ENCODE peak calls at places on chromosomes 13 and 19, in six cellular contexts. C is tibial nerve, F is heart right ventricle, R is thoracic aorta, N is neural crest cell, S is cardiac fibroblast. D is an unnamed sample.

GRCh38 chr13:68081051-68081450 is 850.9 kb upstream of the PCDH9 start:
- DNase-seq in C (no peak), F (no peak), R (no peak), N (no peak), S (no peak), D (no peak)

GRCh38 chr19:53183146-53183545 is 10.0 kb downstream of the ZNF665 start:
- DNase-seq in C (no peak), F (no peak), R (no peak), N (no peak), S (peak), D (no peak)

GRCh38 chr13:100280681-100281080 is 191.8 kb downstream of the PCCA start:
- DNase-seq in C (no peak), F (no peak), R (no peak), N (no peak), S (peak), D (no peak)

GRCh38 chr13:99953138-99953755 is 18.3 kb downstream of the ZIC5 start:
- DNase-seq in C (no peak), F (no peak), R (no peak), N (no peak), S (no peak), D (no peak)

GRCh38 chr13:40116008-40116407 is 460.5 kb downstream of the COG6 start:
- DNase-seq in C (no peak), F (no peak), R (no peak), N (no peak), S (peak), D (no peak)

GRCh38 chr19:13834308-13834790 is 39.1 kb downstream of the ZSWIM4 start:
- DNase-seq in C (no peak), F (no peak), R (no peak), N (no peak), S (peak), D (no peak)

GRCh38 chr13:31485183-31485582 is 254.1 kb upstream of the RXFP2 start:
- DNase-seq in C (no peak), F (no peak), R (no peak), N (no peak), S (peak), D (no peak)

GRCh38 chr13:77239312-77239711 is 87.6 kb downstream of the MYCBP2 start:
- DNase-seq in C (no peak), F (no peak), R (no peak), N (no peak), S (peak), D (no peak)

GRCh38 chr19:40661616-40662015 is 28.8 kb downstream of the NUMBL start:
- DNase-seq in C (no peak), F (no peak), R (no peak), N (no peak), S (no peak), D (no peak)

GRCh38 chr19:17687857-17688784 is at the start of gene UNC13A:
- DNase-seq in C (no peak), F (peak), R (no peak), N (peak), S (peak), D (no peak)

GRCh38 chr13:101880581-101880980 is 428.1 kb downstream of the ITGBL1 start:
- DNase-seq in C (no peak), F (no peak), R (no peak), N (no peak), S (no peak), D (no peak)

GRCh38 chr19:45115809-45116615 is 23.0 kb downstream of the PPP1R37 start:
- DNase-seq in C (no peak), F (no peak), R (no peak), N (no peak), S (no peak), D (no peak)

GRCh38 chr19:30065680-30066606 is 123.9 kb downstream of the URI1 start:
- DNase-seq in C (no peak), F (no peak), R (no peak), N (no peak), S (no peak), D (no peak)

GRCh38 chr19:42129399-42130253 is 2.6 kb downstream of the POU2F2 start:
- DNase-seq in C (no peak), F (peak), R (no peak), N (no peak), S (peak), D (no peak)

GRCh38 chr13:26695891-26696311 is 64.7 kb downstream of the GPR12 start:
- DNase-seq in C (no peak), F (no peak), R (no peak), N (no peak), S (no peak), D (no peak)

GRCh38 chr19:40740747-40741146 is 9.5 kb downstream of the ACTMAP start:
- DNase-seq in C (peak), F (no peak), R (peak), N (no peak), S (no peak), D (peak)

GRCh38 chr19:46907880-46908279 is 47.1 kb downstream of the ARHGAP35 start:
- DNase-seq in C (no peak), F (no peak), R (no peak), N (no peak), S (no peak), D (no peak)

GRCh38 chr13:112859817-112860190 is 109.2 kb upstream of the MCF2L start:
- DNase-seq in C (no peak), F (no peak), R (no peak), N (no peak), S (peak), D (no peak)

GRCh38 chr19:47663911-47664771 is 49.1 kb upstream of the EHD2 start:
- DNase-seq in C (peak), F (no peak), R (peak), N (no peak), S (peak), D (peak)

GRCh38 chr19:14512420-14512961 is 5.7 kb downstream of the DNAJB1 start:
- DNase-seq in C (no peak), F (no peak), R (no peak), N (no peak), S (no peak), D (no peak)

GRCh38 chr13:102233566-102234208 is 168.2 kb downstream of the FGF14 start:
- DNase-seq in C (no peak), F (no peak), R (no peak), N (no peak), S (peak), D (no peak)

GRCh38 chr13:39376088-39376487 is 226.9 kb downstream of the LHFPL6 start:
- DNase-seq in C (no peak), F (no peak), R (no peak), N (no peak), S (no peak), D (no peak)

GRCh38 chr19:55262359-55262758 is 3.5 kb upstream of the PPP6R1 start:
- DNase-seq in C (no peak), F (no peak), R (no peak), N (no peak), S (no peak), D (no peak)

GRCh38 chr13:25541434-25542123 is 169.8 kb downstream of the ATP8A2 start:
- DNase-seq in C (no peak), F (no peak), R (no peak), N (no peak), S (no peak), D (no peak)

GRCh38 chr13:21608961-21609360 is 5.0 kb upstream of the MICU2 start:
- DNase-seq in C (no peak), F (no peak), R (no peak), N (no peak), S (peak), D (no peak)

GRCh38 chr13:28322256-28322895 is 172.6 kb downstream of the FLT1 start:
- DNase-seq in C (no peak), F (no peak), R (no peak), N (no peak), S (no peak), D (no peak)

GRCh38 chr19:40603071-40603718 is 2.0 kb downstream of the LTBP4 start:
- DNase-seq in C (no peak), F (no peak), R (no peak), N (no peak), S (peak), D (no peak)

GRCh38 chr19:44720945-44721344 is 22.0 kb downstream of the CEACAM16 start:
- DNase-seq in C (no peak), F (no peak), R (no peak), N (no peak), S (no peak), D (no peak)

GRCh38 chr13:31982540-31982939 is 49.0 kb upstream of the FRY start:
- DNase-seq in C (peak), F (peak), R (peak), N (no peak), S (peak), D (peak)

GRCh38 chr19:47027586-47028371 is 8.1 kb downstream of the NPAS1 start:
- DNase-seq in C (no peak), F (no peak), R (no peak), N (no peak), S (no peak), D (no peak)

GRCh38 chr19:781800-782194 is 15.5 kb upstream of the PTBP1 start:
- DNase-seq in C (no peak), F (no peak), R (no peak), N (no peak), S (no peak), D (no peak)

GRCh38 chr19:780935-781334 is 16.3 kb upstream of the PTBP1 start:
- DNase-seq in C (no peak), F (no peak), R (no peak), N (no peak), S (no peak), D (no peak)

GRCh38 chr19:784541-784940 is 12.7 kb upstream of the PTBP1 start:
- DNase-seq in C (no peak), F (no peak), R (no peak), N (no peak), S (no peak), D (no peak)

GRCh38 chr19:778910-779653 is 18.2 kb upstream of the PTBP1 start:
- DNase-seq in C (peak), F (no peak), R (no peak), N (no peak), S (peak), D (peak)

GRCh38 chr19:782195-783043 is 14.8 kb upstream of the PTBP1 start:
- DNase-seq in C (no peak), F (no peak), R (no peak), N (no peak), S (peak), D (no peak)
- TF ChIP-seq CTCF in C (no peak), F (no peak), R (no peak), N (no peak), S (no peak), D (no peak)

GRCh38 chr19:31545766-31546165 is 196.5 kb upstream of the TSHZ3 start:
- DNase-seq in C (no peak), F (no peak), R (no peak), N (no peak), S (no peak), D (no peak)

GRCh38 chr19:31546561-31546960 is 197.3 kb upstream of the TSHZ3 start:
- DNase-seq in C (no peak), F (no peak), R (no peak), N (no peak), S (no peak), D (no peak)

GRCh38 chr19:31553112-31553843 is 204.0 kb upstream of the TSHZ3 start:
- DNase-seq in C (peak), F (no peak), R (no peak), N (no peak), S (peak), D (no peak)

GRCh38 chr19:31553844-31554215 is 204.6 kb upstream of the TSHZ3 start:
- DNase-seq in C (peak), F (no peak), R (no peak), N (no peak), S (no peak), D (no peak)

GRCh38 chr19:31548941-31549340 is 199.7 kb upstream of the TSHZ3 start:
- DNase-seq in C (no peak), F (peak), R (no peak), N (no peak), S (peak), D (peak)
- TF ChIP-seq CTCF in C (no peak), F (peak), R (no peak), N (peak), S (peak), D (peak)

DNA sequence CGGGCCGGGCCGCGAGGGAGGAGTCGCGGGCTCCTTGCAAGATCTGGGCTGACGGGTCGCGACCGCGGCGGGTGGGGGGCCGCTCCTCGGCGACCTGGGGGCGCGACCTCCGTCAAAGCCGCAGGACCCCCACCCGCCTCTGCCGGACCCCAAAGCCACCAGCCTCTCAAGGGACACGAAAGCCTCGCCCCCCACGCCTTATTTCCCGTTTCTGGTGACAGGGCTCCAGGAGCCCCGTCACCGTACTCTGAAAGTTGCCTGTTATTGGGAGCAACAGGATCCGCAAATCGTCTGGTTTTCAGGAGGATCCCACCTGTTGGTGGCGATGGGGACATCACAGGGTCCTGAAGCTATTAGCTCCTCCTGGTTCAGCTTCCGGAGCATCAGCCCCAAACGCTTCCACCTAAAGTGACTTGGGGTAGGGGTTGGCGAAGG is 531 bp downstream of the MAU2 start:
- DNase-seq in C (no peak), F (no peak), R (no peak), N (no peak), S (no peak), D (no peak)
- TF ChIP-seq CTCF in C (no peak), F (no peak), R (no peak), N (no peak), S (no peak), D (no peak)

DNA sequence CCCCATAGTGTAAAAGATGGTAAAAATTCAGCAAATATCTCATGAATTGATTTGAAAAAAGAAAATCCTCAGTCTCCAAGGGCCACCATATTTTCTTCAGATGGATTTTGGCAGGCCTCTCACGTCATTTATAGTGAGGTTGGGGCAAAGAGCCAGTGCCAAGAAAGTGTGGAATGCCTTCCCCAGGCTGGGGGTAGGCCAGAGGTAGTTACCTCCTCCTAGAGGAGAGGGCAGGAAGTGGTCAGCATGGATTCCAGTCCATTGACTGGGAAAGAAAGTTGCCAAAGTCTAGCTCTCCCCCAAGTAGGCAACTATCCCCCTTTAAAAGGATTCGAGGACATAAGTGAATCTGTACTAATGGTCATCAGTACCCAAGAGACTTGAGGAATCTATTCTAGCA is 68.4 kb upstream of the KCTD4 start:
- DNase-seq in C (no peak), F (no peak), R (no peak), N (no peak), S (peak), D (no peak)
- TF ChIP-seq CTCF in C (no peak), F (no peak), R (no peak), N (no peak), S (no peak), D (no peak)

GRCh38 chr13:33381906-33382305 is 96.4 kb upstream of the STARD13 start:
- DNase-seq in C (no peak), F (no peak), R (no peak), N (no peak), S (no peak), D (no peak)

GRCh38 chr13:33380487-33381079 is 95.0 kb upstream of the STARD13 start:
- DNase-seq in C (no peak), F (no peak), R (no peak), N (no peak), S (no peak), D (no peak)

GRCh38 chr13:33376212-33376611 is 90.7 kb upstream of the STARD13 start:
- DNase-seq in C (no peak), F (no peak), R (no peak), N (no peak), S (no peak), D (no peak)

GRCh38 chr13:33377825-33378224 is 92.3 kb upstream of the STARD13 start:
- DNase-seq in C (no peak), F (no peak), R (no peak), N (no peak), S (no peak), D (no peak)

DNA sequence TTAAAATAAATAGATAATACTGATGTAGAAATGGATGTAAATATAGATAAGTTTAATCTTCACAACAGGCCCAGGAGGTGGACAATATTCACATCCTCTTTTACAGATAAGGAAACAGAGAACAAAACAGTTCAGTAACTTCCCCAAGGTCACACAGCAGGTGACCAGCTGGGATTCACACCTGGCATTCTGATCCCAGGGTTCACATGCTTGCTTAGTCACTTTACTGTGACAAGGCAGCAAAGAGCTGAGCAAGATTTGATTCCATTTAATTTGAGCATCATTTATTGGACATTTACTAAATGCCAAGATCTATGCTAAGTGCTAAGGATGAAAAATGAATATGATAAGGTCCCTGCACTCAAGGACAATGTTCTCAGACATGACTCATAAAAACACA is 94.0 kb upstream of the STARD13 start:
- DNase-seq in C (no peak), F (no peak), R (no peak), N (no peak), S (no peak), D (no peak)
- TF ChIP-seq CTCF in C (no peak), F (no peak), R (no peak), N (no peak), S (no peak), D (no peak)

GRCh38 chr13:98415326-98416070 is 161.4 kb downstream of the STK24 start:
- DNase-seq in C (no peak), F (no peak), R (no peak), N (no peak), S (no peak), D (no peak)

GRCh38 chr13:98411013-98411412 is 165.9 kb downstream of the STK24 start:
- DNase-seq in C (no peak), F (no peak), R (no peak), N (no peak), S (no peak), D (no peak)

GRCh38 chr13:98411617-98412310 is 165.1 kb downstream of the STK24 start:
- DNase-seq in C (no peak), F (no peak), R (no peak), N (no peak), S (no peak), D (no peak)

GRCh38 chr13:98416408-98416807 is 160.5 kb downstream of the STK24 start:
- DNase-seq in C (no peak), F (no peak), R (no peak), N (no peak), S (no peak), D (no peak)

GRCh38 chr13:98413796-98414195 is 163.1 kb downstream of the STK24 start:
- DNase-seq in C (no peak), F (no peak), R (no peak), N (no peak), S (no peak), D (no peak)
- TF ChIP-seq CTCF in C (no peak), F (no peak), R (no peak), N (no peak), S (no peak), D (no peak)

D was measured in AG09319.